ENCODE peak calls at places on chromosome 1, in nine cellular contexts. One of them, this sample, is unnamed.

GRCh38 chr1:31795801-31796621 is 19.8 kb downstream of the SPOCD1 start:
- DNase-seq in esophagus muscularis mucosa: no peak
- DNase-seq in GM23338: no peak
- DNase-seq in breast epithelium: no peak
- DNase-seq in stomach: peak; percentile 27
- DNase-seq in prostate gland: no peak
- DNase-seq in Panc1: no peak
- DNase-seq in HL-60: no peak
- DNase-seq in transverse colon: peak; percentile 10
- DNase-seq in this sample: peak; percentile 34

GRCh38 chr1:200732438-200732837 is 6.3 kb upstream of the CAMSAP2 start:
- DNase-seq in GM23338: peak; percentile 44
- DNase-seq in HL-60: no peak
- DNase-seq in esophagus muscularis mucosa: no peak
- DNase-seq in breast epithelium: no peak
- DNase-seq in Panc1: no peak
- DNase-seq in transverse colon: no peak
- DNase-seq in stomach: no peak
- DNase-seq in prostate gland: no peak
- DNase-seq in this sample: no peak

GRCh38 chr1:247576514-247576913 is 11.6 kb upstream of the OR2G2 start:
- DNase-seq in GM23338: peak; percentile 46
- DNase-seq in HL-60: peak; percentile 11
- DNase-seq in prostate gland: no peak
- DNase-seq in esophagus muscularis mucosa: no peak
- DNase-seq in breast epithelium: no peak
- DNase-seq in Panc1: peak; percentile 5
- DNase-seq in transverse colon: no peak
- DNase-seq in stomach: no peak
- DNase-seq in this sample: no peak

GRCh38 chr1:93692983-93693591 is 11.4 kb upstream of the BCAR3 start:
- DNase-seq in Panc1: peak; percentile 87
- DNase-seq in GM23338: no peak
- DNase-seq in prostate gland: peak; percentile 78
- DNase-seq in breast epithelium: no peak
- DNase-seq in HL-60: no peak
- DNase-seq in transverse colon: no peak
- DNase-seq in stomach: no peak
- DNase-seq in esophagus muscularis mucosa: no peak
- DNase-seq in this sample: peak; percentile 77

GRCh38 chr1:184145083-184145482 is 93.6 kb downstream of the TSEN15 start:
- DNase-seq in HL-60: no peak
- DNase-seq in Panc1: no peak
- DNase-seq in stomach: no peak
- DNase-seq in transverse colon: no peak
- DNase-seq in breast epithelium: no peak
- DNase-seq in esophagus muscularis mucosa: peak; percentile 50
- DNase-seq in prostate gland: no peak
- DNase-seq in GM23338: no peak
- DNase-seq in this sample: no peak

GRCh38 chr1:38889589-38889988 is 8.2 kb upstream of the GJA9 start:
- DNase-seq in GM23338: no peak
- DNase-seq in prostate gland: no peak
- DNase-seq in HL-60: no peak
- DNase-seq in Panc1: no peak
- DNase-seq in stomach: no peak
- DNase-seq in esophagus muscularis mucosa: no peak
- DNase-seq in transverse colon: no peak
- DNase-seq in breast epithelium: no peak
- DNase-seq in this sample: no peak

GRCh38 chr1:54227836-54228435 is 28.0 kb downstream of the MRPL37 start:
- DNase-seq in Panc1: no peak
- DNase-seq in prostate gland: no peak
- DNase-seq in breast epithelium: no peak
- DNase-seq in stomach: no peak
- DNase-seq in HL-60: peak; percentile 80
- DNase-seq in transverse colon: no peak
- DNase-seq in esophagus muscularis mucosa: no peak
- DNase-seq in GM23338: peak; percentile 64
- DNase-seq in this sample: no peak

GRCh38 chr1:154760469-154760933 is 109.6 kb downstream of the KCNN3 start:
- DNase-seq in GM23338: peak; percentile 84
- DNase-seq in transverse colon: peak; percentile 79
- DNase-seq in esophagus muscularis mucosa: no peak
- DNase-seq in stomach: peak; percentile 85
- DNase-seq in HL-60: peak; percentile 36
- DNase-seq in Panc1: no peak
- DNase-seq in breast epithelium: peak; percentile 43
- DNase-seq in prostate gland: peak; percentile 60
- DNase-seq in this sample: peak; percentile 19

GRCh38 chr1:10209905-10210810 is at the start of gene KIF1B:
- DNase-seq in esophagus muscularis mucosa: peak; percentile 99
- DNase-seq in stomach: peak; percentile 99
- DNase-seq in breast epithelium: peak; percentile 98
- DNase-seq in HL-60: peak; percentile 97
- DNase-seq in prostate gland: peak; percentile 99
- DNase-seq in transverse colon: peak; percentile 99
- DNase-seq in Panc1: peak; percentile 79
- DNase-seq in GM23338: peak; percentile 98
- DNase-seq in this sample: peak; percentile 98

GRCh38 chr1:10211805-10212405 is 1.5 kb downstream of the KIF1B start:
- DNase-seq in Panc1: no peak
- DNase-seq in stomach: no peak
- DNase-seq in breast epithelium: no peak
- DNase-seq in HL-60: no peak
- DNase-seq in transverse colon: no peak
- DNase-seq in esophagus muscularis mucosa: no peak
- DNase-seq in GM23338: no peak
- DNase-seq in prostate gland: no peak
- DNase-seq in this sample: no peak

GRCh38 chr1:10212476-10212875 is 2.1 kb downstream of the KIF1B start:
- DNase-seq in transverse colon: no peak
- DNase-seq in breast epithelium: no peak
- DNase-seq in Panc1: no peak
- DNase-seq in GM23338: no peak
- DNase-seq in prostate gland: no peak
- DNase-seq in esophagus muscularis mucosa: no peak
- DNase-seq in stomach: no peak
- DNase-seq in HL-60: no peak
- DNase-seq in this sample: no peak

GRCh38 chr1:10209590-10209904 is 823 bp upstream of the KIF1B start:
- DNase-seq in stomach: no peak
- DNase-seq in HL-60: no peak
- DNase-seq in transverse colon: no peak
- DNase-seq in GM23338: no peak
- DNase-seq in prostate gland: no peak
- DNase-seq in breast epithelium: no peak
- DNase-seq in esophagus muscularis mucosa: no peak
- DNase-seq in Panc1: no peak
- DNase-seq in this sample: no peak

DNA sequence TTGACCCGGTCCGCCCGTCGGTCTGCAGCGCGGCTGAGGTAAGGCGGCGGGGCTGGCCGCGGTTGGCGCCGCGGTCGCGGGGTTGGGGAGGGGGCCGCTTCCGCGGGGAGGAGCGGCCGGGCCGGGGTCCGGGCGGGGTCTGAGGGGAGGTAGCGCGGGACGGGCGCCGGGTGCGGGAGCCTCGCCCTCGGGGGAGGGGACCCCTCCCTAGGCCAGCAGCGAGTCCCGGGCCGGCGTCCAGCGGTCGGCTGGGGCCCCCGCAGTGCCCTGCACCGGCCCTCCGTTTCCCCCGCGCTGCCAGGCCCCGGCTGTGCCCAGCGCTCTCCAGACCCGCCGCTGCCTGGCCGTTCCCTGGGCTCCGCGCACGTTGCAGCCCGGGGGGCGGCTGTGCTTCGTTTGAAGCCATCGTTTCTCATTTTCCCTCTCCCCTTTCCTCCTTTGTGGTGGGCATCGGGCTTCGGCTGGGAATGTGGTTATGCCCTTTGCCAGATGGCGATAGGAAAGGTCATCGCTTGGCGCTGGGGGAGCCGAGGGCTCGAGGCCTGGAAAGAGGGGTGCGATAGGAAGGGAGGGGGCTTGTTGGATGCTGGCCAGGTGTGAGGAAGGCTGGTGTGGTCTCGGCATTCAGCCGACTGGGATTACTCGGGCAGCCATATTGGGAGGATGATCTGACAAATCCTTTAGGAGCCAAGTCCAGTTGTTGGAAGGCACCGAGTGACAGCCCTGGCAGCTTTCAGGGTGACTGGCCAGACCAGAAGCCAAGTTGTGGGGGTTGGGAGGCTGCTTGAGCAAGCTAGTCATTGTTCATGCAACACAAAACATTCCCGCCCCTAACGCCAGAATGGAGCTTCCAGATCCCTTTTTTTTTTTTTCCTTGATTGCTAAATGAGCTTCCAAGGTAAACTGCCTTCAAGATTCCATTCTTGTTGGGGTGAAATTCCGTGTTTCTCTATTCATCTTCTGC is 753 bp downstream of the KIF1B start:
- DNase-seq in stomach: peak; percentile 87
- DNase-seq in prostate gland: peak; percentile 94
- DNase-seq in transverse colon: peak; percentile 91
- DNase-seq in esophagus muscularis mucosa: peak; percentile 97
- DNase-seq in Panc1: no peak
- DNase-seq in HL-60: peak; percentile 9
- DNase-seq in GM23338: peak; percentile 77
- DNase-seq in breast epithelium: peak; percentile 96
- DNase-seq in this sample: peak; percentile 88
- H3K27ac ChIP-seq in stomach: peak overlapping the region; percentile 99
- H3K27ac ChIP-seq in prostate gland: peak overlapping the region; percentile 99
- H3K27ac ChIP-seq in transverse colon: peak overlapping the region; percentile 98
- H3K27ac ChIP-seq in esophagus muscularis mucosa: peak overlapping the region; percentile 100
- H3K27ac ChIP-seq in Panc1: peak overlapping the region; percentile 89
- H3K27ac ChIP-seq in HL-60: no peak overlapping the region
- H3K27ac ChIP-seq in GM23338: peak overlapping the region; percentile 95
- H3K27ac ChIP-seq in breast epithelium: peak overlapping the region; percentile 99
- H3K27ac ChIP-seq in this sample: peak overlapping the region; percentile 87

DNA sequence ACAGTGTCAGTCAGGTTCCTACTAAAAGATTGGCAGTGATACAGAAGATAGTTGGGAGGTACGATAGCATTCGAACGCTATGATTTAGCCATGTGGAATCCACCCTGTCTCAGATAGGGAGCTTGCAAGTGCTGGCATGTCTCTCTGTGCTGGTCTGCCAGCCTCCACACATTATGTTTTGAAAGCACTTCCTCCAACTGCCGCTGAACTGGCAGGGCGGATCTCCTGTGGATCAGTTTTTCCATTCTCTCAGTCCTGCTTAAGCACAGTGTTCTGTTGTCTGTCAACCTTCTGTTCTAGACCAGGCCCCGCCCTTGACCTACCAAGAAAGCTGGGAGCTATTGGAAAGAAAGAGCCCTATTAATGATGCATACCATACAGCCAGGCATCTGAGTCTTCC is 65.5 kb upstream of the PALMD start:
- DNase-seq in Panc1: no peak
- DNase-seq in stomach: no peak
- DNase-seq in prostate gland: peak; percentile 65
- DNase-seq in transverse colon: no peak
- DNase-seq in breast epithelium: peak; percentile 28
- DNase-seq in esophagus muscularis mucosa: no peak
- DNase-seq in GM23338: no peak
- DNase-seq in HL-60: no peak
- DNase-seq in this sample: peak; percentile 92
- TF ChIP-seq POLR2AphosphoS5 in Panc1: no peak
- TF ChIP-seq POLR2AphosphoS5 in stomach: no peak
- TF ChIP-seq POLR2AphosphoS5 in prostate gland: peak; percentile 65
- TF ChIP-seq POLR2AphosphoS5 in transverse colon: peak; percentile 19
- TF ChIP-seq POLR2AphosphoS5 in breast epithelium: no peak
- TF ChIP-seq POLR2AphosphoS5 in esophagus muscularis mucosa: peak; percentile 27
- TF ChIP-seq POLR2AphosphoS5 in GM23338: no peak
- TF ChIP-seq POLR2AphosphoS5 in HL-60: no peak
- TF ChIP-seq POLR2AphosphoS5 in this sample: no peak

DNA sequence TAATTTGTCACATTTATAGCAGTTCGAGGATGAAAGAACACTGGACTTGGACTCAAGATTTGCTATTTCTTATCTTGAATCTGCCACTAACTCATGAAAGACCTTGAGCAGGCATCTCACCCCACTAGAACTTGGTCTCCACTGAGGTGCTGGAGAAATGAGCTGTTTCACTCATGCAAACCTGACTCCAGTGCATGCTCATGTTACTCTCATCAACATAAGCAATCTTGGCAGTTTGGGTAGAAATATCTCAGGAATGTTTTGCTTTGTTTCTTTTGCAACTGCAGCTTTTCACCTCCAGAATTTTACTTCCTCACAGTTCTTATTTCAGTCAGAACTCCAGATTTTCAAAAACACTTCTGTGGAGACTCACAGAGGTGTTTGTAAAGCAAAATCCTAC is 46.2 kb upstream of the DAB1 start:
- DNase-seq in Panc1: no peak
- DNase-seq in GM23338: peak; percentile 27
- DNase-seq in prostate gland: no peak
- DNase-seq in esophagus muscularis mucosa: no peak
- DNase-seq in transverse colon: no peak
- DNase-seq in HL-60: no peak
- DNase-seq in breast epithelium: no peak
- DNase-seq in stomach: no peak
- DNase-seq in this sample: no peak
- H3K27ac ChIP-seq in Panc1: no peak overlapping the region
- H3K27ac ChIP-seq in GM23338: peak overlapping the region; percentile 34
- H3K27ac ChIP-seq in prostate gland: no peak overlapping the region
- H3K27ac ChIP-seq in esophagus muscularis mucosa: no peak overlapping the region
- H3K27ac ChIP-seq in transverse colon: no peak overlapping the region
- H3K27ac ChIP-seq in HL-60: no peak overlapping the region
- H3K27ac ChIP-seq in breast epithelium: no peak overlapping the region
- H3K27ac ChIP-seq in stomach: no peak overlapping the region
- H3K27ac ChIP-seq in this sample: no peak overlapping the region

GRCh38 chr1:66298427-66298826 is 235.5 kb upstream of the SGIP1 start:
- DNase-seq in GM23338: no peak
- DNase-seq in HL-60: no peak
- DNase-seq in prostate gland: peak; percentile 70
- DNase-seq in stomach: peak; percentile 51
- DNase-seq in Panc1: no peak
- DNase-seq in transverse colon: no peak
- DNase-seq in breast epithelium: no peak
- DNase-seq in esophagus muscularis mucosa: no peak
- DNase-seq in this sample: no peak

GRCh38 chr1:66294692-66295384 is 239.1 kb upstream of the SGIP1 start:
- DNase-seq in GM23338: no peak
- DNase-seq in HL-60: no peak
- DNase-seq in esophagus muscularis mucosa: no peak
- DNase-seq in Panc1: no peak
- DNase-seq in transverse colon: no peak
- DNase-seq in prostate gland: no peak
- DNase-seq in breast epithelium: no peak
- DNase-seq in stomach: no peak
- DNase-seq in this sample: peak; percentile 64

GRCh38 chr1:66296901-66297300 is 237.1 kb upstream of the SGIP1 start:
- DNase-seq in prostate gland: no peak
- DNase-seq in HL-60: no peak
- DNase-seq in stomach: no peak
- DNase-seq in esophagus muscularis mucosa: no peak
- DNase-seq in Panc1: no peak
- DNase-seq in breast epithelium: no peak
- DNase-seq in GM23338: no peak
- DNase-seq in transverse colon: no peak
- DNase-seq in this sample: no peak

GRCh38 chr1:66296370-66296769 is 237.6 kb upstream of the SGIP1 start:
- DNase-seq in Panc1: no peak
- DNase-seq in HL-60: no peak
- DNase-seq in stomach: no peak
- DNase-seq in prostate gland: no peak
- DNase-seq in breast epithelium: no peak
- DNase-seq in transverse colon: no peak
- DNase-seq in esophagus muscularis mucosa: no peak
- DNase-seq in GM23338: no peak
- DNase-seq in this sample: no peak

DNA sequence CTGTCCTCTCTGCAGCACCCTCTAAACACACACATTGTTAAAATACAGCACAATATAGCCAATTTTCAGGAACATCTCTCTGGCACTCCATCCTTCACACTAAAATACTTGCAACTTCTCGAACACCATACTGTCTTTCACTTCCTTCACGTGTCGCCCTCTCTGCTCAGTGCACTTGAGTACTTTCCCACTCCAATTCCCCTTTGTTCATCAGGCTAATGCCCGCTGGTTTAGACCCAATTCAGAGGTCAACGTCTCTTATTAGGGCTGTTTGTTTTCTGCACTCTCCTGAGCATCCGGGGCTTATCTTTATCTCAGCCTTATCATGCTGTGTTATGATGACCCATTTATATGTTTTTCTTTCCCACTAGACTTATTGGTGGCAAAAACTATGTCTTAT is 238.1 kb upstream of the SGIP1 start:
- DNase-seq in Panc1: no peak
- DNase-seq in GM23338: no peak
- DNase-seq in esophagus muscularis mucosa: no peak
- DNase-seq in transverse colon: no peak
- DNase-seq in prostate gland: no peak
- DNase-seq in breast epithelium: no peak
- DNase-seq in stomach: no peak
- DNase-seq in HL-60: no peak
- DNase-seq in this sample: no peak
- TF ChIP-seq POLR2AphosphoS5 in Panc1: no peak
- TF ChIP-seq POLR2AphosphoS5 in GM23338: no peak
- TF ChIP-seq POLR2AphosphoS5 in esophagus muscularis mucosa: no peak
- TF ChIP-seq POLR2AphosphoS5 in transverse colon: no peak
- TF ChIP-seq POLR2AphosphoS5 in prostate gland: no peak
- TF ChIP-seq POLR2AphosphoS5 in breast epithelium: no peak
- TF ChIP-seq POLR2AphosphoS5 in stomach: no peak
- TF ChIP-seq POLR2AphosphoS5 in HL-60: no peak
- TF ChIP-seq POLR2AphosphoS5 in this sample: no peak

This sample was measured in endothelial cell of umbilical vein.